ENCODE peak calls at places on chromosomes 4 and X, in nine cellular contexts. S is AG10803, Q is right lobe of liver, Y is ACHN, H is stromal cell of bone marrow, E is lower leg skin, Z is heart right ventricle, D is glutamatergic neuron, P is WTC11. A is an unnamed sample.

GRCh38 chr4:55125763-55126541 is 557 bp upstream of the KDR start:
- DNase-seq in S (peak; percentile 2), Q (no peak), Y (no peak), H (no peak), E (no peak), Z (peak; percentile 13), D (peak; percentile 19), P (peak; percentile 41), A (peak; percentile 32)

GRCh38 chr4:180827193-180827592 is 1416.0 kb upstream of the TENM3 start:
- DNase-seq in S (peak; percentile 23), Q (no peak), Y (peak; percentile 33), H (peak; percentile 14), E (no peak), Z (no peak), D (no peak), P (no peak), A (no peak)

GRCh38 chr4:10808591-10808990 is 124.0 kb upstream of the CLNK start:
- DNase-seq in S (peak; percentile 54), Q (no peak), Y (no peak), H (peak; percentile 81), E (no peak), Z (no peak), D (no peak), P (no peak), A (no peak)

GRCh38 chr4:16056681-16057400 is 27.0 kb downstream of the PROM1 start:
- DNase-seq in S (no peak), Q (no peak), Y (no peak), H (no peak), E (no peak), Z (no peak), D (no peak), P (no peak), A (no peak)

GRCh38 chr4:60743654-60744053 is 456.5 kb upstream of the ADGRL3 start:
- DNase-seq in S (no peak), Q (no peak), Y (no peak), H (no peak), E (no peak), Z (no peak), D (no peak), P (no peak), A (no peak)

GRCh38 chr4:85257817-85258216 is 217.1 kb upstream of the ARHGAP24 start:
- DNase-seq in S (no peak), Q (no peak), Y (no peak), H (no peak), E (no peak), Z (no peak), D (no peak), P (no peak), A (no peak)

GRCh38 chrX:120561634-120562568 is 1.1 kb upstream of the CUL4B start:
- DNase-seq in S (no peak), Q (no peak), Y (no peak), H (no peak), E (no peak), Z (no peak), D (no peak), P (no peak), A (no peak)

GRCh38 chr4:21802406-21802805 is 146.2 kb downstream of the KCNIP4 start:
- DNase-seq in S (peak; percentile 62), Q (no peak), Y (peak; percentile 74), H (no peak), E (no peak), Z (no peak), D (no peak), P (no peak), A (no peak)

GRCh38 chr4:54495641-54496040 is 162.1 kb upstream of the KIT start:
- DNase-seq in S (peak; percentile 27), Q (no peak), Y (no peak), H (no peak), E (no peak), Z (no peak), D (no peak), P (no peak), A (no peak)

GRCh38 chr4:4574792-4575191 is 32.9 kb upstream of the STX18 start:
- DNase-seq in S (peak; percentile 99), Q (no peak), Y (peak; percentile 42), H (peak; percentile 49), E (no peak), Z (peak; percentile 50), D (no peak), P (no peak), A (no peak)

GRCh38 chr4:23368081-23368697 is 521.7 kb downstream of the PPARGC1A start:
- DNase-seq in S (no peak), Q (peak; percentile 55), Y (peak; percentile 60), H (no peak), E (no peak), Z (no peak), D (peak; percentile 69), P (peak; percentile 72), A (peak; percentile 41)

GRCh38 chr4:145920205-145920604 is 18.4 kb downstream of the ZNF827 start:
- DNase-seq in S (peak; percentile 99), Q (no peak), Y (no peak), H (peak; percentile 97), E (no peak), Z (no peak), D (no peak), P (no peak), A (no peak)

GRCh38 chr4:7785017-7785416 is 154.6 kb downstream of the AFAP1 start:
- DNase-seq in S (peak; percentile 77), Q (peak; percentile 15), Y (no peak), H (no peak), E (no peak), Z (no peak), D (no peak), P (no peak), A (no peak)

GRCh38 chrX:123277821-123278220 is 93.7 kb downstream of the GRIA3 start:
- DNase-seq in S (no peak), Q (no peak), Y (no peak), H (no peak), E (no peak), Z (no peak), D (no peak), P (no peak), A (no peak)

GRCh38 chrX:15507005-15507404 is 6.4 kb downstream of the BMX start:
- DNase-seq in S (no peak), Q (no peak), Y (no peak), H (no peak), E (no peak), Z (no peak), D (no peak), P (no peak), A (no peak)

GRCh38 chr4:46994007-46994405 is 625 bp upstream of the GABRA4 start:
- DNase-seq in S (no peak), Q (no peak), Y (no peak), H (no peak), E (no peak), Z (peak; percentile 15), D (peak; percentile 14), P (peak; percentile 11), A (peak; percentile 35)

GRCh38 chr4:115969756-115970155 is 856.3 kb upstream of the NDST4 start:
- DNase-seq in S (no peak), Q (no peak), Y (no peak), H (no peak), E (no peak), Z (no peak), D (no peak), P (peak; percentile 26), A (no peak)

A was measured in H7.